ENCODE peak calls at places on chromosome X, in nine cellular contexts. H is activated CD8-positive, alpha-beta T cell treated with anti-CD3 and anti-CD28 coated beads for 36 hours; S is B cell; D is H1; P is WERI-Rb-1; W is prostate gland; M is fibroblast of pulmonary artery; R is AG04449; U is right lobe of liver. C is an unnamed sample.

GRCh38 chrX:154097597-154098541 is at the start of gene MECP2:
- DNase-seq in D (peak), S (peak), H (peak), M (peak), U (peak), R (peak), P (peak), W (peak), C (peak)

GRCh38 chrX:107758231-107758766 is 17.3 kb downstream of the TSC22D3 start:
- DNase-seq in R (no peak), P (no peak), U (no peak), D (no peak), W (no peak), H (no peak), M (no peak), S (no peak), C (no peak)

GRCh38 chrX:100645106-100645505 is 1.1 kb downstream of the SRPX2 start:
- DNase-seq in W (no peak), D (no peak), P (no peak), S (no peak), H (no peak), M (peak), U (no peak), R (no peak), C (no peak)

GRCh38 chrX:18964026-18964425 is 19.9 kb downstream of the PHKA2 start:
- DNase-seq in W (no peak), D (no peak), S (no peak), H (no peak), M (no peak), R (no peak), U (no peak), P (peak), C (no peak)

GRCh38 chrX:29890646-29891200 is 324.6 kb upstream of the MAGEB2 start:
- DNase-seq in P (no peak), W (no peak), U (no peak), S (no peak), D (no peak), R (no peak), M (no peak), H (no peak), C (peak)

GRCh38 chrX:20063716-20064351 is 52.9 kb downstream of the MAP7D2 start:
- DNase-seq in W (no peak), R (no peak), M (no peak), S (no peak), U (no peak), H (peak), P (peak), D (peak), C (peak)

GRCh38 chrX:143632625-143633387 is 3.1 kb downstream of the SLITRK4 start:
- DNase-seq in W (no peak), U (no peak), P (no peak), H (no peak), D (no peak), M (peak), R (no peak), S (no peak), C (peak)

GRCh38 chrX:120426599-120426998 is 42.5 kb downstream of the LAMP2 start:
- DNase-seq in M (peak), W (no peak), U (no peak), P (no peak), R (peak), S (no peak), H (no peak), D (no peak), C (no peak)

GRCh38 chrX:100512471-100512870 is 72.3 kb upstream of the TNMD start:
- DNase-seq in M (peak), U (no peak), W (no peak), R (no peak), S (no peak), P (no peak), H (no peak), D (no peak), C (peak)

GRCh38 chrX:3651272-3651671 is 62.2 kb downstream of the PRKX start:
- DNase-seq in H (no peak), D (no peak), W (no peak), S (no peak), U (no peak), P (no peak), M (peak), R (no peak), C (peak)

GRCh38 chrX:122582280-122582679 is 601.8 kb upstream of the GRIA3 start:
- DNase-seq in P (no peak), W (no peak), S (no peak), D (no peak), R (no peak), H (no peak), M (no peak), U (no peak), C (no peak)

GRCh38 chrX:9557508-9557907 is 92.7 kb downstream of the TBL1X start:
- DNase-seq in R (no peak), D (no peak), P (no peak), H (no peak), U (peak), M (no peak), W (no peak), S (no peak), C (no peak)

GRCh38 chrX:130055103-130055502 is 55.2 kb downstream of the ELF4 start:
- DNase-seq in W (no peak), M (peak), U (no peak), R (peak), S (no peak), P (no peak), H (no peak), D (no peak), C (no peak)

GRCh38 chrX:66163447-66163846 is 600 bp upstream of the HEPH start:
- DNase-seq in H (no peak), M (no peak), W (no peak), D (no peak), U (no peak), P (no peak), S (no peak), R (no peak), C (no peak)

GRCh38 chrX:39675619-39676018 is 422.1 kb downstream of the BCOR start:
- DNase-seq in H (no peak), W (no peak), D (no peak), P (no peak), M (peak), S (no peak), R (no peak), U (no peak), C (no peak)

GRCh38 chrX:10484683-10485247 is 135.6 kb downstream of the MID1 start:
- DNase-seq in P (no peak), D (no peak), W (no peak), U (no peak), R (no peak), S (no peak), H (no peak), M (no peak), C (no peak)

GRCh38 chrX:51395807-51396728 is 63.4 kb downstream of the NUDT10 start:
- DNase-seq in U (no peak), D (peak), P (no peak), R (no peak), S (peak), H (peak), W (peak), M (no peak), C (peak)

GRCh38 chrX:84336646-84337045 is 148.6 kb upstream of the RPS6KA6 start:
- DNase-seq in M (peak), U (no peak), H (no peak), S (no peak), W (no peak), P (no peak), R (peak), D (no peak), C (no peak)

GRCh38 chrX:1442016-1442665 is 10.6 kb downstream of the ASMTL start:
- DNase-seq in S (no peak), P (peak), D (no peak), H (no peak), M (no peak), U (peak), R (no peak), W (no peak), C (no peak)

GRCh38 chrX:9677098-9677739 is 88.4 kb downstream of the GPR143 start:
- DNase-seq in U (no peak), R (no peak), W (peak), M (peak), D (no peak), P (no peak), S (peak), H (peak), C (peak)

GRCh38 chrX:8579602-8580001 is 115.0 kb downstream of the VCX3B start:
- DNase-seq in S (no peak), R (no peak), M (no peak), P (no peak), H (no peak), D (no peak), U (no peak), W (no peak), C (no peak)

GRCh38 chrX:11579856-11580595 is 85.7 kb downstream of the ARHGAP6 start:
- DNase-seq in W (no peak), U (no peak), D (no peak), R (no peak), S (no peak), H (no peak), M (no peak), P (no peak), C (peak)

GRCh38 chrX:29215251-29215650 is 628.0 kb downstream of the IL1RAPL1 start:
- DNase-seq in W (no peak), D (no peak), R (no peak), U (no peak), S (no peak), M (peak), H (no peak), P (no peak), C (no peak)

GRCh38 chrX:119398974-119399771 is at the start of gene SLC25A43:
- DNase-seq in P (no peak), D (peak), U (peak), H (peak), S (peak), R (no peak), M (peak), W (no peak), C (peak)

GRCh38 chrX:13101439-13102139 is 57.2 kb upstream of the FAM9C start:
- DNase-seq in S (no peak), M (peak), D (no peak), H (peak), W (peak), R (no peak), U (no peak), P (no peak), C (no peak)

GRCh38 chrX:34563809-34564208 is 93.3 kb downstream of the TMEM47 start:
- DNase-seq in M (peak), S (no peak), D (no peak), W (no peak), U (no peak), P (no peak), R (no peak), H (no peak), C (no peak)

GRCh38 chrX:21374994-21375794 is 976 bp downstream of the CNKSR2 start:
- DNase-seq in D (peak), S (no peak), H (peak), R (no peak), P (peak), U (no peak), M (no peak), W (no peak), C (no peak)

GRCh38 chrX:114178126-114178525 is 405.8 kb upstream of the HTR2C start:
- DNase-seq in R (no peak), P (no peak), S (no peak), M (no peak), U (no peak), D (no peak), W (no peak), H (no peak), C (no peak)

GRCh38 chrX:3280706-3281105 is 65.7 kb downstream of the MXRA5 start:
- DNase-seq in S (no peak), U (no peak), D (no peak), W (no peak), M (no peak), R (no peak), H (no peak), P (no peak), C (no peak)

GRCh38 chrX:135391734-135392133 is 30.0 kb upstream of the SMIM10L2A start:
- DNase-seq in R (no peak), D (no peak), H (no peak), U (no peak), M (no peak), W (no peak), S (no peak), P (no peak), C (no peak)

GRCh38 chrX:38664285-38664684 is 102.9 kb downstream of the TSPAN7 start:
- DNase-seq in W (no peak), S (no peak), D (no peak), U (no peak), R (peak), P (no peak), M (peak), H (peak), C (peak)
- TF ChIP-seq CTCF in W (peak), S (peak), D (peak), U (peak), R (peak), P (peak), M (peak), H (peak), C (peak)

GRCh38 chrX:128106630-128107029 is 54.4 kb upstream of the ACTRT1 start:
- DNase-seq in D (no peak), H (no peak), U (no peak), M (no peak), W (no peak), R (no peak), S (no peak), P (peak), C (no peak)
- TF ChIP-seq CTCF in D (peak), H (no peak), U (peak), M (no peak), W (no peak), R (no peak), S (no peak), P (peak), C (no peak)

DNA sequence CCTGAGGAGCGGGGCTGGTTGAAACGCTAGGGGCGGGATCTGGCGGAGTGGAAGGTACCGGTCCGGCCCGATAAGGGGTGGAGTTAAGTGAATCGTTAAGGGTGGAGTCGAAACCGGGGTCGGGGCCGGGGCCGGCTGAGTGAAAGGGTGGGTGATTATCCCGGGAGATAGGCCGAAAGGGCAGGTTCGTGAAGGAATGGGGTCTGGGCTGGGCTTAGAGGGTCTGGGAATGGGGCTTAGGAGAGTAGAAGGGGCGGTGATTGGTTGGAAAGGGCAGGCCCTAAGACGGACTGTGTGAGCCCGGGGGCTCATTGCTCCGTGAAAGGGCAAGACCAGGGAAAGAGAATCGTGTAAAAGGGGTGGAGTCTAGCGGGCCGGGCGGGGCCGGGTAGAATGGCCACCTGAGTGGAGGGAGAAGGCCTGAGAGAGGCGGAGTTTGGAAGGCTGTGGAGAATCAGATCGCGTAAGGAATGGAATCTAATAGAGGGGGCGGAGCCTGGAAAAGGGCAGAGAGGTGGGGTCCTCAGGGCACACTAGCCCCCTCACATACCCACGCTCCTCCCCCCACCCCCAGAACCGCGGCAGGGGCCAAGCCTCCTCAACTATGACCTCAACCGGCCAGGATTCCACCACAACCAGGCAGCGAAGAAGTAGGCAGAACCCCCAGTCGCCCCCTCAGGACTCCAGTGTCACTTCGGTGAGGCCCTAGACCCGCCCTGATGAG is 384 bp downstream of the HDAC6 start:
- DNase-seq in H (peak), U (peak), D (peak), M (peak), S (peak), W (peak), P (peak), R (peak), C (peak)
- TF ChIP-seq CTCF in H (no peak), U (no peak), D (no peak), M (no peak), S (no peak), W (no peak), P (no peak), R (no peak), C (no peak)

DNA sequence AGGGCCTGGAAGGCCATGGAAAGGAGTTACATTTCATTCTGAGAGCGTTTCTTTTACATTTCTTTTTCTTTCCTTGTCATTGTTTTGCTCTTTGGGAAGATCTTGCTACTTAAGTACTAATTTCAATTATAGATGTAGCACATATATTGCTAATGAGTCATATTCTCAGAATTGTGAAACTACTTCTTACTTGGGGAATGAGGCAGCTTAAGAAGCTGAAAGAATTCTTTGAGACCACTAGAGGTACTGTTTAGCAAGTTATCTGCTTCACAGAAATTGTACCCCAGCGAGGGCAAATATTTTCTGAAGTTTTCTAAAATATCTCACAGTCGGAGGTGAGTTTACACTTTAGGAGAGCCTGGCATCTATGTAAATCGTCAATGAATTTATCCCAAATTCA is 100.6 kb downstream of the AFF2 start:
- DNase-seq in U (no peak), D (no peak), P (no peak), W (no peak), S (no peak), R (no peak), M (peak), H (no peak), C (no peak)
- TF ChIP-seq CTCF in U (no peak), D (no peak), P (no peak), W (no peak), S (no peak), R (no peak), M (peak), H (no peak), C (no peak)

GRCh38 chrX:48705876-48706275 is 9.3 kb downstream of the SUV39H1 start:
- DNase-seq in W (no peak), H (no peak), R (no peak), U (no peak), D (no peak), P (no peak), S (no peak), M (no peak), C (no peak)

GRCh38 chrX:48702716-48703115 is 6.2 kb downstream of the SUV39H1 start:
- DNase-seq in M (no peak), H (no peak), R (no peak), P (no peak), U (no peak), W (no peak), D (no peak), S (no peak), C (no peak)

GRCh38 chrX:48702032-48702431 is 5.5 kb downstream of the SUV39H1 start:
- DNase-seq in M (no peak), H (no peak), W (no peak), U (no peak), S (no peak), R (no peak), P (no peak), D (no peak), C (no peak)

GRCh38 chrX:48703228-48703627 is 6.7 kb downstream of the SUV39H1 start:
- DNase-seq in W (no peak), P (no peak), S (no peak), U (no peak), M (no peak), H (no peak), R (no peak), D (no peak), C (no peak)

GRCh38 chrX:48703642-48704481 is 7.3 kb downstream of the SUV39H1 start:
- DNase-seq in P (no peak), M (peak), H (no peak), D (no peak), R (no peak), S (no peak), W (no peak), U (no peak), C (no peak)
- TF ChIP-seq CTCF in P (no peak), M (no peak), H (no peak), D (no peak), R (no peak), S (no peak), W (no peak), U (no peak), C (no peak)

C was measured in GM12865.